ENCODE peak calls at places on chromosomes 3 and 15, in nine cellular contexts. U is spleen; C is body of pancreas; Y is fibroblast of pulmonary artery; K is IMR-90; J is Peyer's patch; O is astrocyte of the spinal cord; B is CD4-positive, CD25-positive, alpha-beta regulatory T cell; R is endothelial cell of umbilical vein. S is an unnamed sample.

GRCh38 chr3:197466586-197467399 is 89.0 kb downstream of the BDH1 start:
- DNase-seq in U (peak; percentile 31), C (no peak), Y (peak; percentile 55), K (peak; percentile 72), J (no peak), O (peak; percentile 77), B (no peak), R (peak; percentile 69), S (no peak)

GRCh38 chr3:5016218-5017161 is 37.3 kb downstream of the BHLHE40 start:
- DNase-seq in U (peak; percentile 83), C (peak; percentile 46), Y (peak; percentile 68), K (peak; percentile 80), J (peak; percentile 72), O (peak; percentile 36), B (no peak), R (peak; percentile 85), S (peak; percentile 60)

GRCh38 chr3:9183011-9183410 is 66.4 kb downstream of the SRGAP3 start:
- DNase-seq in U (no peak), C (no peak), Y (no peak), K (no peak), J (no peak), O (no peak), B (no peak), R (no peak), S (no peak)

GRCh38 chr3:161203485-161204098 is 17.5 kb upstream of the NMD3 start:
- DNase-seq in U (no peak), C (no peak), Y (no peak), K (no peak), J (no peak), O (no peak), B (no peak), R (no peak), S (no peak)

GRCh38 chr3:192445768-192446644 is 281.3 kb downstream of the FGF12 start:
- DNase-seq in U (no peak), C (no peak), Y (peak; percentile 30), K (no peak), J (no peak), O (no peak), B (no peak), R (no peak), S (no peak)

GRCh38 chr15:63528138-63528659 is 23.8 kb downstream of the USP3 start:
- DNase-seq in U (no peak), C (no peak), Y (no peak), K (no peak), J (no peak), O (no peak), B (no peak), R (no peak), S (no peak)

GRCh38 chr15:94359716-94360115 is 128.4 kb downstream of the MCTP2 start:
- DNase-seq in U (no peak), C (no peak), Y (no peak), K (no peak), J (no peak), O (no peak), B (no peak), R (no peak), S (no peak)

GRCh38 chr3:32614956-32615355 is 44.3 kb upstream of the DYNC1LI1 start:
- DNase-seq in U (no peak), C (no peak), Y (peak; percentile 51), K (peak; percentile 93), J (no peak), O (peak; percentile 56), B (no peak), R (peak; percentile 74), S (no peak)

GRCh38 chr15:62506217-62506805 is 341.2 kb upstream of the C2CD4B start:
- DNase-seq in U (no peak), C (no peak), Y (peak; percentile 77), K (peak; percentile 70), J (no peak), O (peak; percentile 37), B (no peak), R (no peak), S (no peak)
- H3K4me3 ChIP-seq in U (no peak overlapping the region), C (no peak overlapping the region), Y (no peak overlapping the region), K (no peak overlapping the region), J (no peak overlapping the region), O (no peak overlapping the region), B (no peak overlapping the region), R (no peak overlapping the region), S (no peak overlapping the region)

GRCh38 chr15:78739996-78740903 is 71.0 kb downstream of the ADAMTS7 start:
- DNase-seq in U (peak; percentile 86), C (peak; percentile 72), Y (peak; percentile 57), K (peak; percentile 23), J (peak; percentile 81), O (no peak), B (no peak), R (peak; percentile 26), S (peak; percentile 72)
- H3K4me3 ChIP-seq in U (no peak overlapping the region), C (no peak overlapping the region), Y (no peak overlapping the region), K (no peak overlapping the region), J (no peak overlapping the region), O (no peak overlapping the region), B (no peak overlapping the region), R (no peak overlapping the region), S (no peak overlapping the region)

GRCh38 chr3:57659004-57659672 is 33.7 kb downstream of the DENND6A start:
- DNase-seq in U (no peak), C (no peak), Y (peak; percentile 35), K (no peak), J (no peak), O (no peak), B (no peak), R (no peak), S (no peak)
- H3K4me3 ChIP-seq in U (no peak overlapping the region), C (no peak overlapping the region), Y (no peak overlapping the region), K (no peak overlapping the region), J (no peak overlapping the region), O (no peak overlapping the region), B (no peak overlapping the region), R (no peak overlapping the region), S (no peak overlapping the region)

GRCh38 chr3:58111513-58112184 is 99.1 kb downstream of the DNASE1L3 start:
- DNase-seq in U (no peak), C (peak; percentile 91), Y (no peak), K (no peak), J (peak; percentile 72), O (no peak), B (peak; percentile 16), R (peak; percentile 28), S (peak; percentile 78)
- H3K4me3 ChIP-seq in U (no peak overlapping the region), C (no peak overlapping the region), Y (no peak overlapping the region), K (no peak overlapping the region), J (no peak overlapping the region), O (no peak overlapping the region), B (peak overlapping the region; percentile 34), R (no peak overlapping the region), S (no peak overlapping the region)

DNA sequence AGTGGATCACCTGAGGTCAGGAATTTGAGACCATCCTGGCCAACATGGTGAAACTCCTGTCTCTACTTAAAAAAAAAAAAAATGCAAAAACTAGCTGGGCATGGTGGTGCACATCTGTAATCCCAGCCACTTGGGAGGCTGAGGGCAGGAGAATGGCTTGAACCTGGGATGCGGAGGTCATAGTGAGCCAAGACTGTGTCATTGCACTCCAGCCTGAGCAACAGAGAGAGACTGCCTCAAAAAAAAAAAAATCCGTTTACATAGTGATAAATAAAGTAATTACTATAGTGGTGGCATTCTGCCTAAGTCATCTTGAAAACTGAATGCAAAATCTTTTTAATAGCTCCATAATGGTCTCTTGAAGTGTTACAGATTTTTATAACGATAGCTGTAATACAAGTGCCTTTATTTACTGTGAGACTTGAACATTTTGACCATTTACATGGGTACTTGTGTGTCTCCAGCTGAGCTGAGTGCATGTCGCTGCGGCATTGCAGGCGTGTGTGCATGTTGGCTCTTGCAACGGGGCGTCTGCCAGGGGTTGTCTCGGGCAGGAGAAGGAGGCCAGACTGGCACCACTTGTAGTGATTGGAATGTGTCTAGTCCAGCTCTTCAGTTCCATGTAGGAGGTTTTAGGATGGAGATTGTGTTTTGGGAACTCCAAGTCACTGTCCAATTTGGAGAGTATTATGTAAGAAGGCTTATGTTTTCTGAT is 111.9 kb downstream of the IGF1R start:
- DNase-seq in U (no peak), C (no peak), Y (no peak), K (no peak), J (no peak), O (no peak), B (no peak), R (no peak), S (peak; percentile 62)
- H3K4me3 ChIP-seq in U (no peak overlapping the region), C (no peak overlapping the region), Y (no peak overlapping the region), K (no peak overlapping the region), J (no peak overlapping the region), O (no peak overlapping the region), B (no peak overlapping the region), R (no peak overlapping the region), S (no peak overlapping the region)

GRCh38 chr3:177498037-177498857 is 301.0 kb upstream of the TBL1XR1 start:
- DNase-seq in U (no peak), C (peak; percentile 80), Y (peak; percentile 73), K (peak; percentile 52), J (no peak), O (peak; percentile 87), B (no peak), R (peak; percentile 43), S (peak; percentile 48)

GRCh38 chr3:177490626-177491025 is 293.3 kb upstream of the TBL1XR1 start:
- DNase-seq in U (no peak), C (no peak), Y (no peak), K (no peak), J (no peak), O (no peak), B (no peak), R (no peak), S (no peak)

GRCh38 chr3:177493091-177493490 is 295.8 kb upstream of the TBL1XR1 start:
- DNase-seq in U (no peak), C (no peak), Y (no peak), K (no peak), J (no peak), O (no peak), B (no peak), R (no peak), S (no peak)

GRCh38 chr3:177491301-177492031 is 294.2 kb upstream of the TBL1XR1 start:
- DNase-seq in U (no peak), C (no peak), Y (peak; percentile 49), K (peak; percentile 41), J (no peak), O (peak; percentile 41), B (no peak), R (peak; percentile 54), S (no peak)

DNA sequence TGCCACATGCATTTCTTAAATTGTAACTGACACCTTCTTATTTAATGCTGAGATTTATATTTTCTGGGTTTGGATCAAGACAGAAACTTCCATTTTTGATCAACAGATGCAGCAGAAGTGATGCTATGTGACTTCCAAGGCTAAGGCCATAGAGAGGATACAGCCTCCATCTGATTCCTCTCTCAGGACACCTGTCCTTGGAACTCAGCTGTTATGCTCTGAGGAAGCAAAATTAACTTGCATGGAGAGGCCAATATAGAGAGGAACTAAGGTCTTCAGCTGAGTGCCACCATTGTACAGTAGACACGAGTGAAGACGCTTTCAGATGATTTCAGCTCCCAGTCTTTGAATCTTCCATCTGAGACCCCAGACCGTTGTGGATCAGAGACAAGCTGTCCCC is 296.9 kb upstream of the TBL1XR1 start:
- DNase-seq in U (no peak), C (no peak), Y (no peak), K (no peak), J (no peak), O (no peak), B (no peak), R (no peak), S (no peak)
- H3K4me3 ChIP-seq in U (no peak overlapping the region), C (no peak overlapping the region), Y (no peak overlapping the region), K (no peak overlapping the region), J (no peak overlapping the region), O (no peak overlapping the region), B (no peak overlapping the region), R (no peak overlapping the region), S (no peak overlapping the region)

GRCh38 chr3:24598691-24599090 is 104.0 kb upstream of the THRB start:
- DNase-seq in U (no peak), C (no peak), Y (peak; percentile 48), K (no peak), J (no peak), O (no peak), B (no peak), R (peak; percentile 83), S (no peak)
- H3K4me3 ChIP-seq in U (no peak overlapping the region), C (no peak overlapping the region), Y (no peak overlapping the region), K (no peak overlapping the region), J (no peak overlapping the region), O (no peak overlapping the region), B (no peak overlapping the region), R (peak overlapping the region; percentile 28), S (no peak overlapping the region)

GRCh38 chr15:74130089-74130848 is at the start of gene ISLR2:
- DNase-seq in U (no peak), C (no peak), Y (no peak), K (no peak), J (no peak), O (peak; percentile 28), B (no peak), R (no peak), S (no peak)
- H3K4me3 ChIP-seq in U (no peak within 1 kb of the TSS), C (no peak within 1 kb of the TSS), Y (no peak within 1 kb of the TSS), K (no peak within 1 kb of the TSS), J (no peak within 1 kb of the TSS), O (peak within 1 kb of the TSS; percentile 22), B (no peak within 1 kb of the TSS), R (no peak within 1 kb of the TSS), S (peak within 1 kb of the TSS; percentile 46)